ENCODE peak calls at places on chromosomes 11 and 22, in six cellular contexts. Q is esophagus squamous epithelium, K is esophagus muscularis mucosa, O is A549, B is GM12892, J is lower leg skin. F is an unnamed sample.

GRCh38 chr11:90446207-90446606 is 223.4 kb upstream of the CHORDC1 start:
- DNase-seq in Q (no peak), K (no peak), O (no peak), B (no peak), J (no peak), F (no peak)

GRCh38 chr11:121104223-121104831 is 3.3 kb downstream of the TECTA start:
- DNase-seq in Q (no peak), K (no peak), O (no peak), B (no peak), J (no peak), F (peak)

GRCh38 chr11:75577198-75577597 is 15.1 kb downstream of the SERPINH1 start:
- DNase-seq in Q (no peak), K (no peak), O (peak), B (no peak), J (no peak), F (peak)

GRCh38 chr11:9609841-9610240 is 36.4 kb downstream of the WEE1 start:
- DNase-seq in Q (no peak), K (no peak), O (no peak), B (no peak), J (no peak), F (no peak)

GRCh38 chr11:502288-503178 is 4.5 kb downstream of the RNH1 start:
- DNase-seq in Q (no peak), K (no peak), O (no peak), B (peak), J (no peak), F (no peak)

GRCh38 chr11:127925430-127925829 is 661.9 kb downstream of the ETS1 start:
- DNase-seq in Q (no peak), K (no peak), O (no peak), B (no peak), J (no peak), F (no peak)

GRCh38 chr11:77113382-77114088 is 10.9 kb downstream of the OMP start:
- DNase-seq in Q (no peak), K (no peak), O (peak), B (no peak), J (no peak), F (peak)

GRCh38 chr11:100774859-100775258 is 87.8 kb downstream of the ARHGAP42 start:
- DNase-seq in Q (no peak), K (no peak), O (no peak), B (no peak), J (no peak), F (no peak)

GRCh38 chr11:61752117-61752924 is at the start of gene MYRF:
- DNase-seq in Q (no peak), K (no peak), O (no peak), B (peak), J (no peak), F (peak)

GRCh38 chr11:117303101-117303500 is 12.0 kb downstream of the BACE1-AS start:
- DNase-seq in Q (no peak), K (no peak), O (no peak), B (no peak), J (no peak), F (no peak)

GRCh38 chr11:132125855-132126841 is 755.7 kb downstream of the NTM start:
- DNase-seq in Q (no peak), K (no peak), O (no peak), B (no peak), J (no peak), F (peak)

GRCh38 chr11:119446434-119446833 is 23.5 kb upstream of the THY1 start:
- DNase-seq in Q (no peak), K (peak), O (no peak), B (no peak), J (no peak), F (no peak)

GRCh38 chr22:38461414-38462081 is 6.3 kb upstream of the KDELR3 start:
- DNase-seq in Q (no peak), K (no peak), O (peak), B (no peak), J (peak), F (peak)

GRCh38 chr11:22151795-22152194 is 41.1 kb upstream of the ANO5 start:
- DNase-seq in Q (no peak), K (no peak), O (no peak), B (no peak), J (no peak), F (no peak)

GRCh38 chr22:46247443-46247975 is 2.6 kb downstream of the CDPF1 start:
- DNase-seq in Q (no peak), K (no peak), O (no peak), B (no peak), J (no peak), F (no peak)

GRCh38 chr22:46251266-46251665 is 1.2 kb upstream of the CDPF1 start:
- DNase-seq in Q (no peak), K (no peak), O (no peak), B (no peak), J (no peak), F (peak)

GRCh38 chr22:46250783-46251125 is 661 bp upstream of the CDPF1 start:
- DNase-seq in Q (no peak), K (no peak), O (no peak), B (no peak), J (no peak), F (peak)

GRCh38 chr22:46251816-46252380 is 1.8 kb upstream of the CDPF1 start:
- DNase-seq in Q (no peak), K (no peak), O (no peak), B (no peak), J (no peak), F (no peak)

GRCh38 chr22:46250035-46250782 is at the start of gene CDPF1:
- DNase-seq in Q (peak), K (peak), O (peak), B (peak), J (peak), F (peak)
- TF ChIP-seq POLR2A in Q (peak), K (peak), O (peak), B (peak), J (peak), F (peak)

DNA sequence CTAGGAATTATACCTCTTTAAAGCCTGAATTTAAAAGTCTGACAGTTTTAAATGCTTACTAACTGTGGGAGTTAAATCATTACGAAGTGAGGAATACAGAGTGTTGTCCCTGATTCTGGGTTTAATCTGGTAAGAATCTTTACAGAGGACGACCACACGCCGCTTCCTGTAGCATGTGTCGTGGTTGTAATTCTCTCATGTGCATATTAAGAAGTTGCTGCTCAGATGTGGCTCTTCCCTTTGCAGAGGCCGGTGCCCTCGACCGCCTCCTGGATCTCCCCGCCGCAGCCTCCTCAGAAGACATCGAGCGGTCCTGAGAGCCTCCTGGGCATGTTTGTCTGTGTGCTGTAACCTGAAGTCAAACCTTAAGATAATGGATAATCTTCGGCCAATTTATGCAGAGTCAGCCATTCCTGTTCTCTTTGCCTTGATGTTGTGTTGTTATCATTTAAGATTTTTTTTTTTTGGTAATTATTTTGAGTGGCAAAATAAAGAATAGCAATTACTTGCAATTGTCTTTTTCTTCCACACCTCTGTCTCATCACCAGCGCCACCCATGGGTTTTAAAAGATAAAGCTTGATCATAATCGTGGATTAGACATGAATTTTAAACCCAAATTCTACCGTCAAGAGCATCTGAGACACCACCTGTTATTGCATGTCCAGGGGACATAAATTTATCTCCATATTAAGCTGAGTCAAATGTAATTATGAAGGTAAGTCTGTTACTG is 6.5 kb downstream of the GAL start:
- DNase-seq in Q (no peak), K (no peak), O (no peak), B (no peak), J (no peak), F (no peak)
- TF ChIP-seq POLR2A in Q (no peak), K (no peak), O (no peak), B (no peak), J (no peak), F (no peak)

GRCh38 chr22:28976588-28976987 is 85.0 kb downstream of the C22orf31 start:
- DNase-seq in Q (no peak), K (no peak), O (no peak), B (no peak), J (no peak), F (no peak)

GRCh38 chr22:28977050-28977449 is 84.6 kb downstream of the C22orf31 start:
- DNase-seq in Q (no peak), K (no peak), O (no peak), B (no peak), J (no peak), F (no peak)

GRCh38 chr22:28978158-28978557 is 83.5 kb downstream of the C22orf31 start:
- DNase-seq in Q (no peak), K (no peak), O (no peak), B (no peak), J (no peak), F (no peak)

GRCh38 chr22:28978863-28979799 is 82.5 kb downstream of the C22orf31 start:
- DNase-seq in Q (no peak), K (no peak), O (no peak), B (no peak), J (no peak), F (no peak)

GRCh38 chr22:28977481-28977971 is 84.1 kb downstream of the C22orf31 start:
- DNase-seq in Q (no peak), K (no peak), O (peak), B (no peak), J (no peak), F (no peak)
- TF ChIP-seq POLR2A in Q (no peak), K (no peak), O (no peak), B (no peak), J (no peak), F (no peak)

DNA sequence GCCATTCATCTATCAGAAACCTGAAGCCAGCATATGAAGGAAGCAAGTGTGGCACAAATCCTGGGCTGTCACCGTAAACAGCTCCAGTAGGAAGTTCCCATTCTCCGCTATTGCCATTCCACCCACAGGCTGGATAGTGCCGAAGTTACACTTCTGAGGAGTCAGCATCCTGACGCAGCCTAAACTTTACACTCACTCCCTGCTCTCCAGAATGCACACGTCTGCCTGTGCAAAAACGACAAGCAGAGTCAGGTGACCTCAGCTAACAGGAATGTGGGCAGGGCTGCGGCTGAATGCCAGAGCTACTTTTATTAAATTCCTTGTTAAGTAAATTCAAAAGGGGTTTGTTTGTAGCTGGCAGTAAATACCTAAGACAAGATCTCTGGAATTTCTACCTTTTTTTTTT is 33.7 kb downstream of the NFRKB start:
- DNase-seq in Q (no peak), K (no peak), O (peak), B (no peak), J (peak), F (no peak)
- TF ChIP-seq POLR2A in Q (no peak), K (no peak), O (no peak), B (no peak), J (no peak), F (no peak)

GRCh38 chr11:32893091-32893946 is 708 bp downstream of the QSER1 start:
- DNase-seq in Q (no peak), K (no peak), O (peak), B (peak), J (peak), F (peak)

GRCh38 chr11:32891657-32892354 is 805 bp upstream of the QSER1 start:
- DNase-seq in Q (no peak), K (no peak), O (no peak), B (no peak), J (no peak), F (peak)

GRCh38 chr11:32892355-32893090 is at the start of gene QSER1:
- DNase-seq in Q (no peak), K (peak), O (peak), B (peak), J (peak), F (peak)

GRCh38 chr11:32895471-32895870 is 2.9 kb downstream of the QSER1 start:
- DNase-seq in Q (no peak), K (no peak), O (no peak), B (no peak), J (no peak), F (no peak)

DNA sequence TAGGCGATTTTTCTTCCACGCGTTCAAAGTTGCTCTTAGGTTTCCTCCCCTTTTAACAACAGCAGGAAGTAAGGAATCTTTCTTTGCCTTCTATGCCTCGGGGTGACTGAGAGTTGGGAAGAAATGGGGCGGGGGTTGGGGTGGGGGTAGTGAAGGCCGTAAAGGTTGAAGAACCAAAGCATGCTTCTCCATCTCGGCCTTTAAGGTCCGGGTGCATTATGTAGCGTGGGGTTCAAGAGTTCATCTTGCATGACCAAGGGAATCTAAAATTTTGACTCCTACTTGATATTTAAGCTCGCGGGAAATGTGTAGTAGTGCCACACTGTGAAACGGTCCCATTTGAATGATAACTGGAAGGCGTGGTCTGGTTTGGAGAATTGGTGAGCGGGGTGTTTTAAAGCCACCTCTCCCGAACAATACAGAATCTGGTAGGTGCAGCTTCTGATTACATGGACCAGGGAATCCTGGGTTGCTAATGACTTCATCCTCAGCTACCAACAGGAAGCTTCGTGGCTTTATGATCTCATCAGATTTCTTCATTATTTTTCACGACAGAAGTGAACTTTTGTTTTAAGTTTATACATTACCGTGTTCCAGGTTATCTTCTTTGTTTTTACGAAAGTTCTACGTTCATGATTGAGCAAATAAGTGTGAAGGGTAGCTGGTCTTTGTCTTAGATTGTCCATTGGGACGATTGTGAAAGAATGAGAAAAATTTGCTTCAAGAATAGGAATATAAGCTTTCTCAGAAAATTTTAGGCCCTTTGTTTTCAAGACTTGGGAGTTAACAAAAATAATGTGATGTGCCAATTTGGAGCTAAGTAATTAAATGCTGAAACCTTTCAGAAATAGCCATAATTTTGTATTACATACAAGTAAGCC is 1.6 kb downstream of the QSER1 start:
- DNase-seq in Q (no peak), K (no peak), O (peak), B (no peak), J (peak), F (peak)
- TF ChIP-seq POLR2A in Q (no peak), K (no peak), O (no peak), B (peak), J (no peak), F (peak)

DNA sequence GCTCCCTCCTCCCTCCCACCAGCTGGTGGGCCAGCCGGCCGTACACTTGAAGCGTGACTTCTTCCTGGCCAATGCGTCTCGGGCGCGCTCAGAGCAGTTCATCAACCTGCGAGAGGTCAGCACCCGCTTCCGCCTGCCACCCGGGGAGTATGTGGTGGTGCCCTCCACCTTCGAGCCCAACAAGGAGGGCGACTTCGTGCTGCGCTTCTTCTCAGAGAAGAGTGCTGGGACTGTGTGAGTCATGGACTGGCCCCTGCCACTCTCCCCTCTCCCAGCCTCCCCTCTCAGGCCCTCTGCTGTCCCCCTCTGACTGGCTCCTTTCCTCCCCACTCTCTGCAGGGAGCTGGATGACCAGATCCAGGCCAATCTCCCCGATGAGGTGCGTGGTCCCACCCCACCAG is 24.7 kb downstream of the CAPN1 start:
- DNase-seq in Q (no peak), K (no peak), O (no peak), B (no peak), J (no peak), F (no peak)
- TF ChIP-seq POLR2A in Q (no peak), K (no peak), O (no peak), B (no peak), J (no peak), F (no peak)

GRCh38 chr11:85967457-85967856 is 101.4 kb downstream of the PICALM start:
- DNase-seq in Q (no peak), K (no peak), O (no peak), B (no peak), J (no peak), F (no peak)
- TF ChIP-seq POLR2A in Q (no peak), K (no peak), O (no peak), B (no peak), J (no peak), F (no peak)

GRCh38 chr22:42231929-42232328 is 38.5 kb downstream of the TCF20 start:
- DNase-seq in Q (no peak), K (no peak), O (no peak), B (no peak), J (no peak), F (no peak)
- TF ChIP-seq POLR2A in Q (no peak), K (no peak), O (no peak), B (no peak), J (no peak), F (no peak)

DNA sequence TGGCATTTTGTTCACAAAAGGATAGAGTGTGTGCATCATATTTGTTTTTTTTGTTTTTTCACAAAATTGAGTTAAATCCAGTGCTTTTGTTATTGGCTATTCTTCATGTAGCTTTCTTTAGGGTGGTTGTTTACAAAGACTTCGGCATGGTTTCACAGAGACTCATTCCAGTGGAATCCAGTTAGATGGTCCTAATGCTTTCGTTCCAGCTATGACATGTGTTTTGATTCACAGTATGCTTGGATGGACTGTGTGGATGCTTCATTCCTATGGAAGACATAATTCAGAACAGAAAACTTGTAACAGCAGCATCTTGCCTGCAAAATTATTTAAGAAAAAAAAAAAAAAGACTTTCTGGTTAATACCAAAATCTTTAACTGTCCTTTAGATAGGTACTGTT is 97.9 kb downstream of the PDHX start:
- DNase-seq in Q (no peak), K (no peak), O (no peak), B (no peak), J (no peak), F (no peak)
- TF ChIP-seq POLR2A in Q (no peak), K (no peak), O (no peak), B (no peak), J (no peak), F (no peak)

DNA sequence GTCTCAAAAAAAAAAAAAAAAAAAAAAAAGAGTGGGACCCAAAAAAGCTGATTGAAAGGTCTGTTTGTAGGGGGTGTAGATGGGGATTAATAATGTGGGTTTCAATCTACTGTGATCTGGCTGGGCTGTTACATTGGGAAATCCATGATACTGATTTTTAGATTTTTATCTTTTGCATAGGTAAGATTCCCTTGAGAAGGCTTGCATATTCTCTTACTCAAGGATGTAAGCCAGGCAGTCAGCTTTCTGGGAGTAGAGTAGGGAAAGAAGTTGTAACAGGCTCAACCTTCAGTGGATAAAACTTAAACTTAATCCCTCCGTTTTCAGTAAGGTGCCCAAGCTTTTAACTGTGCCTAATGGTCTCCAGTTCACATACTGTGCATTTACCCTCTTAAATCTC is 1.9 kb upstream of the CHEK1 start:
- DNase-seq in Q (no peak), K (no peak), O (no peak), B (no peak), J (no peak), F (no peak)
- TF ChIP-seq POLR2A in Q (no peak), K (no peak), O (no peak), B (no peak), J (no peak), F (no peak)

F was measured in erythroblast.